ENCODE peak calls at places on chromosomes 7 and 10, in six cellular contexts. R, V, E, P, K and W are unnamed samples.

GRCh38 chr7:159098795-159099194 is 45.9 kb downstream of the VIPR2 start:
- DNase-seq in P (no peak), V (no peak), K (no peak), R (no peak), E (no peak), W (peak)

GRCh38 chr7:140260338-140260737 is 83.6 kb upstream of the KDM7A start:
- DNase-seq in E (no peak), V (no peak), R (no peak), K (no peak), P (no peak), W (no peak)

GRCh38 chr10:87930929-87931835 is 67.8 kb downstream of the PTEN start:
- DNase-seq in P (no peak), E (no peak), R (no peak), V (no peak), K (no peak), W (no peak)

GRCh38 chr7:155653773-155654172 is 9.3 kb downstream of the RBM33 start:
- DNase-seq in P (no peak), R (no peak), V (no peak), E (peak), K (peak), W (no peak)

GRCh38 chr10:6364893-6365292 is 162.2 kb downstream of the PFKFB3 start:
- DNase-seq in V (no peak), E (no peak), R (no peak), K (no peak), P (no peak), W (no peak)

GRCh38 chr10:1109795-1110673 is 53.8 kb downstream of the WDR37 start:
- DNase-seq in P (peak), R (peak), E (peak), V (peak), K (no peak), W (peak)

GRCh38 chr7:44348300-44348699 is 22.9 kb upstream of the CAMK2B start:
- DNase-seq in V (peak), K (no peak), E (peak), P (no peak), R (peak), W (no peak)

GRCh38 chr7:101125989-101126650 is 784 bp upstream of the SERPINE1 start:
- DNase-seq in V (no peak), K (peak), E (peak), R (no peak), P (peak), W (peak)

GRCh38 chr7:117090820-117091219 is 137.5 kb downstream of the ST7 start:
- DNase-seq in R (no peak), K (no peak), P (no peak), V (no peak), E (no peak), W (no peak)

GRCh38 chr10:43361532-43362190 is 9.8 kb upstream of the FXYD4 start:
- DNase-seq in P (no peak), V (no peak), K (no peak), E (no peak), R (no peak), W (no peak)

GRCh38 chr10:62335326-62335725 is 38.8 kb upstream of the ZNF365 start:
- DNase-seq in P (no peak), K (no peak), E (peak), V (no peak), R (no peak), W (no peak)

GRCh38 chr10:114045071-114045737 is 1.5 kb downstream of the ADRB1 start:
- DNase-seq in P (peak), E (no peak), R (no peak), K (no peak), V (no peak), W (peak)

GRCh38 chr7:108805808-108806397 is 236.2 kb downstream of the DNAJB9 start:
- DNase-seq in R (no peak), P (no peak), K (no peak), E (peak), V (peak), W (peak)
- H3K4me3 ChIP-seq in R (no peak), P (no peak), K (no peak), E (no peak), V (no peak), W (no peak)

GRCh38 chr10:125014984-125015944 is 73.3 kb downstream of the ZRANB1 start:
- DNase-seq in P (peak), E (no peak), V (no peak), R (no peak), K (no peak), W (no peak)
- H3K4me3 ChIP-seq in P (peak), E (no peak), V (no peak), R (no peak), K (no peak), W (no peak)

GRCh38 chr7:12635830-12636229 is 51.6 kb upstream of the ARL4A start:
- DNase-seq in K (no peak), V (no peak), E (no peak), P (no peak), R (no peak), W (no peak)
- H3K4me3 ChIP-seq in K (no peak), V (no peak), E (no peak), P (peak), R (peak), W (no peak)

GRCh38 chr7:153939654-153940053 is 112.5 kb upstream of the DPP6 start:
- DNase-seq in P (no peak), V (no peak), R (no peak), K (no peak), E (no peak), W (no peak)

GRCh38 chr7:153942036-153942435 is 110.2 kb upstream of the DPP6 start:
- DNase-seq in K (no peak), P (no peak), R (no peak), E (no peak), V (no peak), W (peak)

GRCh38 chr7:153943428-153944370 is 108.5 kb upstream of the DPP6 start:
- DNase-seq in V (peak), R (no peak), K (no peak), P (no peak), E (no peak), W (no peak)

GRCh38 chr7:153941061-153941460 is 111.1 kb upstream of the DPP6 start:
- DNase-seq in E (no peak), K (no peak), V (no peak), P (no peak), R (no peak), W (no peak)

GRCh38 chr7:153939177-153939576 is 113.0 kb upstream of the DPP6 start:
- DNase-seq in K (no peak), P (no peak), R (no peak), V (no peak), E (no peak), W (no peak)
- H3K4me3 ChIP-seq in K (no peak), P (no peak), R (no peak), V (no peak), E (no peak), W (no peak)

DNA sequence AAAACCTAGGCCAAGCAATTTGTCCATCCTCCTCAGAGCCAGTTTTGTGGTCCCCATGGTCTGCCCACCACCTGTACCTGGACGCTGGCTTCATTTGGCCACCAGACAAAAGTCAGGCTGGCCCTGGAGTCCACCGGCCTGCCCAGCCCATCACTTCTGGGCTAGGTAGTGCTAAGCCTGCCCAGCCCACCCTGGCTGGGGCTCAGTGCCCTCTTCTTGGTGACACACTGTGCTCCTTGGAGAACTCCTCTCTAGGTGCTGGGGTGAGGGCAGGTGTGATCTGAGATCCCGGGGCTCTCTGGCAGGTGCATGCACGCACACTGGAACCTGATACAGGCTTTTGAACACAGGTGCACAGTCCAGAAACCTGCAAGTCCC is 1.1 kb downstream of the AIFM2 start:
- DNase-seq in K (no peak), V (no peak), E (no peak), R (no peak), P (no peak), W (no peak)
- H3K4me3 ChIP-seq in K (peak), V (no peak), E (peak), R (peak), P (peak), W (no peak)

GRCh38 chr10:128059915-128060314 is 66.3 kb downstream of the MKI67 start:
- DNase-seq in K (no peak), V (no peak), R (no peak), E (no peak), P (no peak), W (no peak)
- H3K4me3 ChIP-seq in K (no peak), V (no peak), R (no peak), E (no peak), P (no peak), W (no peak)